ENCODE peak calls at places on chromosomes 11 and 22, in five cellular contexts. B, M, F, O and P are unnamed samples.

GRCh38 chr11:71286701-71287643 is 34.6 kb upstream of the SHANK2 start:
- DNase-seq in B (no peak), M (no peak), F (no peak), O (no peak), P (no peak)

GRCh38 chr22:39029227-39029626 is 8.3 kb downstream of the APOBEC3D start:
- DNase-seq in B (no peak), M (no peak), F (no peak), O (no peak), P (no peak)

GRCh38 chr11:47991266-47991830 is 11.0 kb downstream of the PTPRJ start:
- DNase-seq in B (peak), M (peak), F (no peak), O (no peak), P (no peak)

GRCh38 chr11:126115253-126115540 is 52.5 kb upstream of the CDON start:
- DNase-seq in B (no peak), M (no peak), F (no peak), O (no peak), P (no peak)

GRCh38 chr11:57083641-57084385 is 95.1 kb downstream of the OR5AK2 start:
- DNase-seq in B (no peak), M (no peak), F (no peak), O (no peak), P (no peak)

GRCh38 chr11:6737872-6738466 is 33.8 kb downstream of the OR2AG2 start:
- DNase-seq in B (peak), M (peak), F (peak), O (peak), P (peak)

GRCh38 chr22:36808611-36809344 is 8.1 kb downstream of the PVALB start:
- DNase-seq in B (no peak), M (no peak), F (no peak), O (no peak), P (no peak)

GRCh38 chr11:75035911-75036536 is 47.3 kb downstream of the NEU3 start:
- DNase-seq in B (no peak), M (no peak), F (no peak), O (no peak), P (no peak)

GRCh38 chr11:2413735-2414579 is 13.4 kb downstream of the TSSC4 start:
- DNase-seq in B (no peak), M (no peak), F (no peak), O (no peak), P (no peak)

GRCh38 chr11:117970400-117971024 is 15.7 kb upstream of the IL10RA start:
- DNase-seq in B (no peak), M (peak), F (no peak), O (no peak), P (no peak)

GRCh38 chr11:57316017-57316416 is 8.7 kb downstream of the TNKS1BP1 start:
- DNase-seq in B (no peak), M (no peak), F (no peak), O (no peak), P (no peak)

GRCh38 chr11:89583580-89583979 is 92.4 kb upstream of the NOX4 start:
- DNase-seq in B (no peak), M (no peak), F (no peak), O (no peak), P (no peak)

GRCh38 chr22:46451741-46452140 is 85.7 kb downstream of the CELSR1 start:
- DNase-seq in B (no peak), M (no peak), F (no peak), O (no peak), P (no peak)

GRCh38 chr11:103883856-103884255 is 152.6 kb upstream of the DDI1 start:
- DNase-seq in B (no peak), M (no peak), F (no peak), O (no peak), P (no peak)